ENCODE peak calls at places on chromosomes 5 and 9, in six cellular contexts. X, G, Y, E, B and F are unnamed samples.

GRCh38 chr5:69432412-69433206 is 17.7 kb downstream of the MARVELD2 start:
- DNase-seq in E (no peak), B (no peak), X (no peak), G (no peak), Y (no peak), F (no peak)

GRCh38 chr9:13718086-13718485 is 438.6 kb upstream of the MPDZ start:
- DNase-seq in G (peak), E (no peak), X (peak), Y (no peak), B (no peak), F (no peak)

GRCh38 chr9:15403155-15403554 is 19.5 kb upstream of the SNAPC3 start:
- DNase-seq in E (no peak), X (no peak), Y (no peak), G (no peak), B (peak), F (no peak)

GRCh38 chr9:93829271-93830223 is 125.6 kb downstream of the BARX1 start:
- DNase-seq in B (no peak), Y (no peak), E (no peak), G (no peak), X (no peak), F (no peak)

GRCh38 chr9:129225815-129226214 is 47.8 kb upstream of the IER5L start:
- DNase-seq in B (no peak), X (peak), G (peak), E (no peak), Y (peak), F (peak)

GRCh38 chr5:116494784-116495480 is 79.7 kb downstream of the SEMA6A start:
- DNase-seq in X (no peak), G (no peak), B (no peak), E (no peak), Y (no peak), F (no peak)

GRCh38 chr9:13705913-13706312 is 426.4 kb upstream of the MPDZ start:
- DNase-seq in G (no peak), E (no peak), X (peak), B (no peak), Y (peak), F (no peak)

GRCh38 chr5:144386315-144386714 is 215.6 kb downstream of the KCTD16 start:
- DNase-seq in B (no peak), G (no peak), Y (no peak), E (no peak), X (no peak), F (no peak)

GRCh38 chr5:16570121-16570815 is 46.5 kb downstream of the RETREG1 start:
- DNase-seq in B (no peak), G (no peak), Y (no peak), X (peak), E (no peak), F (no peak)

GRCh38 chr5:24804221-24804681 is 159.5 kb upstream of the CDH10 start:
- DNase-seq in X (no peak), B (no peak), Y (no peak), E (no peak), G (peak), F (peak)

GRCh38 chr5:113214606-113215323 is 220.0 kb downstream of the TSSK1B start:
- DNase-seq in G (no peak), Y (no peak), B (no peak), E (no peak), X (no peak), F (no peak)

GRCh38 chr5:142644640-142645361 is 41.1 kb downstream of the FGF1 start:
- DNase-seq in Y (no peak), X (peak), E (peak), B (peak), G (peak), F (peak)

GRCh38 chr5:14512574-14512973 is 69.0 kb upstream of the OTULINL start:
- DNase-seq in Y (no peak), G (no peak), E (no peak), B (no peak), X (no peak), F (no peak)

GRCh38 chr9:99748690-99749089 is 73.0 kb upstream of the NR4A3 start:
- DNase-seq in E (no peak), G (no peak), Y (no peak), B (no peak), X (peak), F (no peak)

GRCh38 chr5:160289721-160290120 is 22.6 kb downstream of the CCNJL start:
- DNase-seq in X (peak), Y (no peak), B (no peak), E (no peak), G (no peak), F (no peak)

GRCh38 chr5:68891718-68892117 is 202.1 kb upstream of the SLC30A5 start:
- DNase-seq in X (no peak), Y (no peak), G (no peak), B (no peak), E (no peak), F (no peak)

GRCh38 chr9:98523231-98523901 is 185.4 kb downstream of the GABBR2 start:
- DNase-seq in Y (no peak), B (no peak), E (no peak), G (no peak), X (peak), F (no peak)

GRCh38 chr9:121634329-121634784 is 17.1 kb upstream of the DAB2IP start:
- DNase-seq in Y (no peak), E (no peak), X (no peak), B (no peak), G (no peak), F (no peak)

GRCh38 chr5:148848378-148849031 is 22.1 kb downstream of the ADRB2 start:
- DNase-seq in X (no peak), B (no peak), Y (no peak), E (no peak), G (no peak), F (no peak)

GRCh38 chr9:38118862-38119435 is 49.9 kb upstream of the SHB start:
- DNase-seq in G (no peak), B (no peak), X (no peak), Y (no peak), E (no peak), F (no peak)

GRCh38 chr5:144072518-144072927 is 97.9 kb downstream of the YIPF5 start:
- DNase-seq in X (peak), B (no peak), G (no peak), E (no peak), Y (no peak), F (peak)

GRCh38 chr9:14314929-14315753 is 1.2 kb upstream of the NFIB start:
- DNase-seq in E (no peak), X (peak), B (no peak), Y (peak), G (peak), F (no peak)

GRCh38 chr9:25449503-25449902 is 228.7 kb downstream of the TUSC1 start:
- DNase-seq in Y (no peak), E (no peak), G (no peak), B (no peak), X (no peak), F (no peak)

GRCh38 chr9:128689820-128690683 is 1.0 kb downstream of the SET start:
- DNase-seq in Y (no peak), B (no peak), E (no peak), X (no peak), G (no peak), F (no peak)

GRCh38 chr5:44002381-44002901 is 386.8 kb downstream of the FGF10 start:
- DNase-seq in G (peak), X (no peak), B (peak), Y (no peak), E (no peak), F (no peak)

GRCh38 chr5:157914389-157914788 is 55.4 kb upstream of the CLINT1 start:
- DNase-seq in E (no peak), G (no peak), X (no peak), Y (no peak), B (no peak), F (no peak)

GRCh38 chr9:114275246-114275994 is 47.5 kb upstream of the ORM1 start:
- DNase-seq in E (no peak), B (no peak), G (no peak), Y (no peak), X (no peak), F (no peak)

GRCh38 chr9:121703014-121703734 is 51.7 kb downstream of the DAB2IP start:
- DNase-seq in E (no peak), X (no peak), Y (no peak), G (no peak), B (no peak), F (no peak)

GRCh38 chr5:72109625-72110024 is 2.4 kb downstream of the MAP1B start:
- DNase-seq in E (no peak), B (no peak), Y (no peak), X (no peak), G (no peak), F (no peak)

GRCh38 chr5:72106922-72107873 is at the start of gene MAP1B:
- DNase-seq in G (peak), X (peak), B (no peak), Y (peak), E (peak), F (no peak)

GRCh38 chr5:72109051-72109411 is 1.8 kb downstream of the MAP1B start:
- DNase-seq in B (no peak), Y (no peak), X (no peak), E (no peak), G (no peak), F (no peak)

GRCh38 chr5:72107874-72108199 is 562 bp downstream of the MAP1B start:
- DNase-seq in G (peak), E (no peak), B (no peak), Y (no peak), X (peak), F (no peak)

DNA sequence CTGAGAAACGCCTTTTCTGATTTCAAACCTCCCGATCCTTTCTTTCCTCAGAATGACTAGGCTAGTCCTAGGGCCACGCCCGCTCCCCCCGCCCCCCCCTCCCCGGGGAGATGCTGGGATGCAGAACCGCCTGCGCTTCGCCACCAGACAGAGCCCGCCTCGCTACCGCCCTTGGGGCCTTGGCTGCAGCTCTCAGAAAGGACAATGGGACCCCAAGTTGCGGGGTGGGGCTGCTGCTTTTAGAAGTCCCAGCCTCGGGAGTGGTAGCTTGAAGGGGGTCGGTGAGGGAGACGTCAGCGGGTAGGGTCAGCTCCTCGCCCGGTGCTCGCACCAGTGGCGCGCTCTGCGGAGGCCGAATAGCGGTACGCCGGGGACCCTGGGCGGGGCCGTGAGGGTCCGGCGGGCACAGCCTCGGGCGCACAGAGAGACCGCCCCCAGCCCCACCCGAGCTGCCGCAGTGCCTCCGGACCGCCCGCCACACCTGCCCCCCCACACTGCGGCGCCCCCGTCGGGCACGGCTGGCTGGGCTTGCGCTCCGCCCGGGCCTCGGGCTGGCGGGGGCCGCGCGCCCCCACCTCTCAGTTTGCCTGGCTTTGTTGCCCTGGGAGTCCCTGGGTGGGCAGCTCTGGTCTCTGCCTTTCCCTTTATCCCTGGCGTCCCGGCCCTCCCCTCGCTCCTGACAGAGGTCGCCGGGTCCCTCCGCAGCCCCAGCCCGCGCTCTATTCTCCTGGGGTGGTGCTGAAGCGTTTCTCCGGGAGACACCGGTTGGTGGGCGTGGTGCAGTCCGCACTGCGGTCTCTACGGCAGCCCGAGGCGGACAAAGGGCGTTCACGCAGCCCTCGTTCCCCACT is 1.1 kb downstream of the MAP1B start:
- DNase-seq in B (no peak), E (no peak), Y (peak), X (peak), G (peak), F (no peak)
- H3K4me3 ChIP-seq in B (peak), E (peak), Y (peak), X (peak), G (peak), F (peak)

GRCh38 chr5:177071671-177072385 is 14.9 kb upstream of the FGFR4 start:
- DNase-seq in B (peak), E (peak), Y (no peak), G (peak), X (peak), F (peak)
- H3K4me3 ChIP-seq in B (no peak), E (no peak), Y (no peak), G (no peak), X (no peak), F (peak)

DNA sequence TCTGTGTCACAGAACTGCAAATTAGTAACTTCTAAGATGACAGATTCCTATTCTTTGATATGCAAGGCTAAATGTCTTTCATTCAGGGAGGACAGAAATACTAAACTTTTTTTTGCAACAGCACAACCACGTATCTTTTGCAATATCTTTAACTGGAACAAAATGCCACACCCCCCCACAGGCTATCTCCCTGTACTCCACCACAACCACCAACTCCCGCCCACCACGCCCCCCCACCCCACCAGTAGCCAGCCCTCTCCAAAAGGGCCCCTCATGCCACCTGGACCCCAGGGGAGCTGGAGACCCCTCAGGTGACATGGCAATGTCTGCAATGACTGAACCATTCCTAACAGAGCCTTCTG is 131.8 kb downstream of the ROR2 start:
- DNase-seq in Y (no peak), X (no peak), G (no peak), E (no peak), B (no peak), F (no peak)
- H3K4me3 ChIP-seq in Y (no peak), X (no peak), G (no peak), E (no peak), B (no peak), F (no peak)

GRCh38 chr5:2138896-2139295 is 256.2 kb upstream of the IRX4 start:
- DNase-seq in Y (no peak), B (no peak), E (no peak), X (no peak), G (no peak), F (no peak)

GRCh38 chr5:2139478-2139877 is 256.8 kb upstream of the IRX4 start:
- DNase-seq in E (no peak), X (no peak), Y (no peak), B (no peak), G (no peak), F (no peak)

GRCh38 chr5:2136728-2137333 is 254.1 kb upstream of the IRX4 start:
- DNase-seq in E (no peak), X (no peak), G (no peak), B (no peak), Y (no peak), F (no peak)

GRCh38 chr5:2135833-2136232 is 253.1 kb upstream of the IRX4 start:
- DNase-seq in Y (no peak), E (no peak), B (no peak), G (no peak), X (no peak), F (no peak)

DNA sequence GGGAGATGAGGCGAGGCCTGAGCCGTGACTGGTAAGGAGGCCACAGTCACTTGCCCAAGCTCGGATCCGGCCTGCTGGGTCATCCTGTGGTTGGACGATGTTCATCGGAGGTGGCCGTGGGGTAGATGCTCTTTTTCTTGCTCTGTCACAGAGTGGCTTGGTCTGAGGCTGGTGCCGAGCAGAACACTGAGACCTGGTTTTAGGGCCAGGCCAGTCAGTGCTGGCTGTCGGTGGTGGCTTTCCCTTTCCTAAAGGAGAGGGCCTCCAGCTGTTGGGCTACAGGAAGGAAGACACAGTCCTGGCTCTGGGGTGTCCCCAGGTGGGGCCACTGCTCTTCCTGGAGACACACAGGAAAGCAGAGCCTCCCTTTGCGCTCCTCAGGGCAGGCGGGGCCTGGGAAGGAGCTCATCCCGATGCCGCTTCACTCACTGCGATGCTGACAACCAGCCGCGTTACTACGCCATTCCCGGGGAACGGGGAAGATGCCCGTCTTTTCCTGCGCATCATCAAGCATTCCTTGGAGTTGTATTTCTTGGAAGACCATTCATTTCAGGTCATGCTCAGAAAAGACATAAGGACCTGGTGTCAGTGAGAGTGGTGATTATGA is 254.8 kb upstream of the IRX4 start:
- DNase-seq in E (no peak), B (no peak), G (no peak), Y (no peak), X (no peak), F (no peak)
- H3K4me3 ChIP-seq in E (no peak), B (no peak), G (no peak), Y (no peak), X (no peak), F (no peak)

GRCh38 chr5:66010476-66010875 is 84.1 kb downstream of the ERBIN start:
- DNase-seq in B (no peak), X (peak), E (no peak), G (no peak), Y (no peak), F (no peak)
- H3K4me3 ChIP-seq in B (no peak), X (no peak), E (no peak), G (no peak), Y (no peak), F (no peak)

GRCh38 chr5:111226556-111226955 is 2.4 kb downstream of the CAMK4 start:
- DNase-seq in G (no peak), X (no peak), B (no peak), E (no peak), Y (no peak), F (no peak)
- H3K4me3 ChIP-seq in G (no peak), X (no peak), B (no peak), E (no peak), Y (no peak), F (no peak)